ENCODE peak calls at places on chromosomes 13 and 19, in five cellular contexts. W is aorta, R is GM04504, E is left kidney, J is EL. A is an unnamed sample.

GRCh38 chr13:97250560-97250959 is 28.4 kb downstream of the MBNL2 start:
- DNase-seq in E (no peak), W (no peak), J (no peak), R (no peak), A (no peak)

GRCh38 chr13:34748078-34748477 is 194.0 kb upstream of the NBEA start:
- DNase-seq in W (no peak), E (no peak), J (no peak), R (peak), A (no peak)

GRCh38 chr13:25478186-25478585 is 106.4 kb downstream of the ATP8A2 start:
- DNase-seq in R (no peak), J (no peak), W (no peak), E (no peak), A (no peak)

GRCh38 chr13:46172531-46172991 is 9.4 kb downstream of the LCP1 start:
- DNase-seq in J (no peak), E (no peak), R (no peak), W (no peak), A (no peak)

GRCh38 chr19:8334458-8335342 is 8.4 kb downstream of the KANK3 start:
- DNase-seq in J (peak), R (no peak), W (peak), E (peak), A (peak)

GRCh38 chr19:41131186-41131585 is 17.0 kb downstream of the CYP2F1 start:
- DNase-seq in W (no peak), J (no peak), R (no peak), E (no peak), A (peak)

GRCh38 chr13:48600374-48601364 is 53.1 kb upstream of the CYSLTR2 start:
- DNase-seq in J (peak), E (peak), W (no peak), R (no peak), A (no peak)

GRCh38 chr13:38872693-38873092 is 117.9 kb downstream of the STOML3 start:
- DNase-seq in W (no peak), E (peak), R (peak), J (peak), A (peak)

GRCh38 chr13:113759525-113760137 is 605 bp downstream of the TMEM255B start:
- DNase-seq in W (peak), R (peak), J (peak), E (peak), A (no peak)

GRCh38 chr13:27327633-27328032 is 57.0 kb downstream of the RASL11A start:
- DNase-seq in J (no peak), E (no peak), R (no peak), W (no peak), A (no peak)

GRCh38 chr19:13195678-13196077 is 45.5 kb downstream of the IER2 start:
- DNase-seq in R (no peak), W (no peak), J (no peak), E (peak), A (peak)

GRCh38 chr13:43127103-43127817 is 103.9 kb downstream of the DNAJC15 start:
- DNase-seq in E (no peak), W (no peak), R (no peak), J (no peak), A (no peak)

GRCh38 chr19:50152578-50152977 is 10.5 kb downstream of the IZUMO2 start:
- DNase-seq in W (no peak), R (no peak), J (no peak), E (no peak), A (no peak)

GRCh38 chr19:6744381-6745288 is 5.2 kb downstream of the TRIP10 start:
- DNase-seq in E (peak), W (peak), R (peak), J (peak), A (no peak)

GRCh38 chr19:30026933-30027332 is 84.9 kb downstream of the URI1 start:
- DNase-seq in W (no peak), E (no peak), J (no peak), R (no peak), A (no peak)

GRCh38 chr13:40028446-40028845 is 373.0 kb downstream of the COG6 start:
- DNase-seq in E (no peak), R (no peak), J (no peak), W (no peak), A (no peak)

GRCh38 chr19:1672038-1672768 is 19.8 kb upstream of the TCF3 start:
- DNase-seq in R (no peak), W (no peak), J (peak), E (peak), A (peak)

GRCh38 chr13:99813346-99814095 is 158.0 kb downstream of the ZIC5 start:
- DNase-seq in R (no peak), E (no peak), W (no peak), J (peak), A (no peak)

GRCh38 chr13:112330479-112331407 is 45.4 kb upstream of the SPACA7 start:
- DNase-seq in E (peak), R (no peak), J (no peak), W (no peak), A (no peak)

GRCh38 chr13:96119921-96120320 is 30.0 kb downstream of the HS6ST3 start:
- DNase-seq in E (no peak), R (no peak), W (no peak), J (no peak), A (no peak)

GRCh38 chr19:2049741-2050348 is 1.2 kb downstream of the MKNK2 start:
- DNase-seq in J (peak), E (peak), R (no peak), W (peak), A (peak)

GRCh38 chr19:46466536-46467199 is 4.7 kb downstream of the PNMA8A start:
- DNase-seq in E (peak), J (peak), W (peak), R (peak), A (no peak)

A was measured in NCI-H82.